ENCODE peak calls at places on chromosome 12, in five cellular contexts. N is HCT116, Z is HFFc6, V is neural progenitor cell, A is cardiac fibroblast. F is an unnamed sample.

GRCh38 chr12:71591601-71592000 is 72.0 kb downstream of the ZFC3H1 start:
- DNase-seq in N (no peak), Z (no peak), V (no peak), A (no peak), F (no peak)

GRCh38 chr12:31311634-31312258 is 14.2 kb downstream of the SINHCAF start:
- DNase-seq in N (no peak), Z (no peak), V (no peak), A (no peak), F (no peak)

GRCh38 chr12:630656-631632 is 32.3 kb downstream of the NINJ2 start:
- DNase-seq in N (no peak), Z (no peak), V (peak), A (no peak), F (no peak)

GRCh38 chr12:121198949-121199348 is 11.0 kb upstream of the P2RX4 start:
- DNase-seq in N (no peak), Z (no peak), V (no peak), A (no peak), F (no peak)

GRCh38 chr12:119705182-119705581 is 37.2 kb downstream of the PRKAB1 start:
- DNase-seq in N (no peak), Z (no peak), V (no peak), A (no peak), F (no peak)

GRCh38 chr12:57488397-57489156 is 709 bp downstream of the MARS1 start:
- DNase-seq in N (no peak), Z (no peak), V (peak), A (no peak), F (no peak)

GRCh38 chr12:107386569-107386968 is 293.2 kb upstream of the CRY1 start:
- DNase-seq in N (no peak), Z (no peak), V (no peak), A (no peak), F (no peak)

GRCh38 chr12:108696111-108696995 is 35.0 kb downstream of the CORO1C start:
- DNase-seq in N (no peak), Z (peak), V (no peak), A (peak), F (peak)

GRCh38 chr12:55820679-55821078 is 2.8 kb downstream of the ORMDL2 start:
- DNase-seq in N (no peak), Z (no peak), V (no peak), A (peak), F (no peak)

GRCh38 chr12:2284857-2285256 is 232.1 kb downstream of the CACNA1C start:
- DNase-seq in N (peak), Z (peak), V (peak), A (peak), F (no peak)

GRCh38 chr12:132619301-132620112 is 931 bp downstream of the P2RX2 start:
- DNase-seq in N (no peak), Z (no peak), V (no peak), A (no peak), F (no peak)

GRCh38 chr12:104687823-104688573 is 231.2 kb downstream of the CHST11 start:
- DNase-seq in N (no peak), Z (no peak), V (no peak), A (no peak), F (no peak)

GRCh38 chr12:12714276-12715001 is 2.7 kb upstream of the CDKN1B start:
- DNase-seq in N (no peak), Z (no peak), V (peak), A (peak), F (no peak)

GRCh38 chr12:75270157-75270556 is 60.0 kb downstream of the CAPS2 start:
- DNase-seq in N (no peak), Z (no peak), V (no peak), A (no peak), F (no peak)

GRCh38 chr12:87231818-87232217 is 797.4 kb downstream of the C12orf50 start:
- DNase-seq in N (no peak), Z (no peak), V (no peak), A (no peak), F (no peak)

GRCh38 chr12:1519642-1520041 is 74.7 kb downstream of the FBXL14 start:
- DNase-seq in N (no peak), Z (no peak), V (no peak), A (no peak), F (no peak)

GRCh38 chr12:69630191-69630590 is 19.5 kb upstream of the LRRC10 start:
- DNase-seq in N (no peak), Z (no peak), V (no peak), A (no peak), F (no peak)

DNA sequence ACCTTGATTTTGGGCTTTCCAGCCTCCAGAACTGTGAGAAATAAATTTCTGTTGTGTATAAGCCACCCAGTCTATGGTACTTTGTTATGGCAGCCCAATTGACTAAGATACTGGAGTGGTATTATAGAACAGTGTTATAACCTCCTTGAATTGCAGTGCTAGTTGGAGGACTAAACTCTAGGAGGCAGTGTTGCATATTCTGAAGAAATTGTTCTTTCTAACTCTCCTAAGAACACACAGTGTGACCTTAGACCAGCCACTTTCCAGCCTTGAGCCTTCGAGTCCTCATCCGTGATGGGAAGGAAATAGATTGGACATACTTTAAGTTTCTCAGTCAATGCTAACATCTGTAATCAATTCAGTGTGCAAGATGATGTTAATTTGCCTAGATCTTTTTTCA is 22.4 kb upstream of the LRRC10 start:
- DNase-seq in N (no peak), Z (no peak), V (peak), A (no peak), F (no peak)
- TF ChIP-seq CTCF in N (no peak), Z (peak), V (peak), A (peak), F (no peak)

GRCh38 chr12:95239216-95239615 is 21.6 kb downstream of the VEZT start:
- DNase-seq in N (no peak), Z (no peak), V (no peak), A (no peak), F (no peak)
- TF ChIP-seq CTCF in N (no peak), Z (no peak), V (no peak), A (no peak), F (no peak)

GRCh38 chr12:3905664-3906063 is 32.5 kb upstream of the PARP11 start:
- DNase-seq in N (no peak), Z (no peak), V (no peak), A (no peak), F (no peak)
- TF ChIP-seq CTCF in N (no peak), Z (no peak), V (no peak), A (no peak), F (no peak)

DNA sequence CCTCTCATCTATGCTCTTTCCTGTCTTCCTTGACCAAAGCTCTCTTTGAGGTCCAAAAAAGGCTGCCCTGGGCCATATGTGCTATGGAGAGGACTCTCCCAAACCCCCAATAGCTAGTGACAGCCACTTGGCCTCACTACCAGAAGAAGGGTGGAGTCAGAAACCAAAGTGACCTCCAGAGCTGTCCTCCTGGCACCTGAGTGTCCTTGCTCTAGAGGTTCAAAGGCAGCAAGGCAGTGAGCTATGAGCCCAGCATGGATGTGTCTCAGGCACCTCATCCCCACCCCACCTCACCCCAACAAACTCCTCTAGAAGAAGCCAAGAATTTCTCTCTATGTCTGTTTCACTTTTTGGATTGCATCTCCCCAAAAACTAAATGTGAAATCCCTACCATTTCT is 4.1 kb upstream of the AQP5 start:
- DNase-seq in N (no peak), Z (no peak), V (no peak), A (no peak), F (no peak)
- TF ChIP-seq CTCF in N (no peak), Z (no peak), V (no peak), A (no peak), F (no peak)

GRCh38 chr12:41684997-41685396 is 459.7 kb downstream of the GXYLT1 start:
- DNase-seq in N (no peak), Z (no peak), V (no peak), A (no peak), F (no peak)
- TF ChIP-seq CTCF in N (no peak), Z (no peak), V (no peak), A (no peak), F (no peak)

GRCh38 chr12:81147286-81147919 is 69.5 kb downstream of the ACSS3 start:
- DNase-seq in N (no peak), Z (no peak), V (no peak), A (no peak), F (no peak)
- TF ChIP-seq CTCF in N (no peak), Z (no peak), V (no peak), A (no peak), F (no peak)

DNA sequence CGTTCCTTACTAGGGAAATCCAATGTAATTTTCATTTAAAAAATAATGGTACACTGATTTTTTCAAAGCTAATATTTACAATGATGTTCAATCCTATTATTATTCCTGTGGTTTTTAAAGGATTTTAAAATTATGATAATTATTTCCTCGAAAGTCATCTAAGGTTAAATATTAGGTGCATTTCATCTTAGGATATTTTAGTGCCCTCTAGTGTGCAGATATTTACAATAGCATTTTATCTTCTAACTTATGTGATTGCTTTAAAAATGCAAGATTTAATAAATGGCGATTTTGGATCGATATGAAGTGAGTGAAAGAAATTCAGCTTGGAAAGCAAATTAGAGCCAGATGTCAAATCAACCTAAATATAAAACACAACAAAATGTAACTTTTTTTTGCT is 293.5 kb downstream of the SLC6A15 start:
- DNase-seq in N (no peak), Z (no peak), V (no peak), A (no peak), F (no peak)
- TF ChIP-seq CTCF in N (peak), Z (peak), V (peak), A (no peak), F (peak)

DNA sequence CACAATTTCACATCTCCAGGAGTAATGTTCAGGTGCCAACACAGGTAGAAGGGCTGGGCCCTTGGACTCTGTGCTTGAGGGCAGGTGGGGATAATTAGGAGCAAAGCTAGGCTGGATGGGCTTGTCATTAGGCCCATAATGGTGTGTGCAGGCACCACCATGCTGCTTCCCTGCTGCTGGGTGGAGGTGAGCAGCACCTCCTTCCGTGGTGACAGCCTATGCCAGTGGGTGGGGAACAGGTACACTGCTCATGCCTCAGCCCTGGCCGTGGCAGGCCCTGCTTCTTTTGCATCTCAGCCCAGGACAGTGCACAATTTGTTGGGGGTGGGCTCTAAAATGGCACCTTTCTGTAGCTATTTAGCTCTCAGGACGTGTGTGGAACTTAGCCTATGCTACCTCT is 955.5 kb downstream of the TMTC2 start:
- DNase-seq in N (no peak), Z (no peak), V (no peak), A (no peak), F (no peak)
- TF ChIP-seq CTCF in N (no peak), Z (no peak), V (no peak), A (no peak), F (no peak)

F was measured in AG09319.